ENCODE peak calls at places on chromosomes 13 and 19, in four cellular contexts. Q is HepG2, G is A549, H is tibial nerve. U is an unnamed sample.

GRCh38 chr19:7888145-7888825 is at the start of gene LRRC8E:
- DNase-seq in H (no peak), Q (peak; percentile 59), G (peak; percentile 50), U (peak; percentile 43)

GRCh38 chr13:75798353-75799245 is 162.5 kb downstream of the LMO7 start:
- DNase-seq in G (peak; percentile 24), H (no peak), Q (no peak), U (no peak)

GRCh38 chr19:7933828-7934725 is 8.1 kb upstream of the CTXN1 start:
- DNase-seq in Q (no peak), H (no peak), G (no peak), U (no peak)

GRCh38 chr19:57210381-57210780 is 19.1 kb downstream of the ZNF264 start:
- DNase-seq in H (no peak), Q (no peak), G (no peak), U (no peak)

GRCh38 chr13:110920038-110920437 is 5.2 kb upstream of the ANKRD10 start:
- DNase-seq in H (no peak), G (no peak), Q (no peak), U (no peak)

GRCh38 chr19:10305139-10305806 is 4.3 kb downstream of the ZGLP1 start:
- DNase-seq in Q (no peak), H (no peak), G (no peak), U (no peak)

GRCh38 chr19:6211632-6212402 is 68.0 kb downstream of the MLLT1 start:
- DNase-seq in G (no peak), H (no peak), Q (no peak), U (peak; percentile 38)

GRCh38 chr13:52739468-52740071 is at the start of gene CNMD:
- DNase-seq in Q (no peak), H (no peak), G (no peak), U (no peak)

GRCh38 chr13:46473806-46474205 is 79.2 kb upstream of the LRCH1 start:
- DNase-seq in G (no peak), H (no peak), Q (no peak), U (no peak)

GRCh38 chr19:18278521-18279265 is 2.7 kb downstream of the JUND start:
- DNase-seq in G (peak; percentile 44), Q (no peak), H (no peak), U (peak; percentile 68)

GRCh38 chr19:10518444-10519361 is 1.5 kb upstream of the S1PR5 start:
- DNase-seq in H (no peak), G (no peak), Q (no peak), U (no peak)

GRCh38 chr13:114049026-114049425 is 75.2 kb upstream of the C13orf46 start:
- DNase-seq in G (no peak), Q (no peak), H (no peak), U (no peak)

GRCh38 chr13:26759907-26760834 is at the start of gene GPR12:
- DNase-seq in H (no peak), G (no peak), Q (no peak), U (no peak)

GRCh38 chr19:6577410-6578125 is 13.4 kb downstream of the CD70 start:
- DNase-seq in Q (no peak), H (no peak), G (peak; percentile 66), U (no peak)

GRCh38 chr13:27665333-27665732 is 43.6 kb downstream of the POLR1D start:
- DNase-seq in G (peak; percentile 7), H (no peak), Q (no peak), U (no peak)

GRCh38 chr19:18879579-18880373 is 16.2 kb downstream of the CERS1 start:
- DNase-seq in H (no peak), G (peak; percentile 64), Q (no peak), U (no peak)

GRCh38 chr19:50349277-50350057 is 16.0 kb downstream of the NAPSA start:
- DNase-seq in Q (peak; percentile 77), H (no peak), G (no peak), U (no peak)

GRCh38 chr19:10497371-10497770 is 5.8 kb downstream of the KEAP1 start:
- DNase-seq in G (no peak), H (no peak), Q (no peak), U (no peak)

GRCh38 chr13:30850867-30851211 is 55.2 kb upstream of the MEDAG start:
- DNase-seq in H (no peak), Q (peak; percentile 61), G (no peak), U (no peak)

GRCh38 chr13:66214467-66214866 is 1015.7 kb downstream of the PCDH9 start:
- DNase-seq in Q (no peak), H (no peak), G (no peak), U (no peak)

GRCh38 chr13:68234278-68234677 is 1004.1 kb upstream of the PCDH9 start:
- DNase-seq in H (no peak), G (peak; percentile 3), Q (no peak), U (no peak)

GRCh38 chr13:102555914-102556553 is 40.8 kb upstream of the TPP2 start:
- DNase-seq in H (no peak), G (peak; percentile 30), Q (peak; percentile 18), U (no peak)

GRCh38 chr19:36482876-36483275 is 6.5 kb downstream of the ZNF566 start:
- DNase-seq in Q (peak; percentile 20), H (no peak), G (no peak), U (no peak)

GRCh38 chr19:55654833-55655647 is at the start of gene U2AF2:
- DNase-seq in Q (peak; percentile 82), H (peak; percentile 92), G (peak; percentile 96), U (peak; percentile 99)

GRCh38 chr19:11331502-11331901 is 8.0 kb downstream of the RAB3D start:
- DNase-seq in Q (no peak), H (no peak), G (no peak), U (no peak)

GRCh38 chr13:79287994-79288795 is 117.9 kb downstream of the RBM26 start:
- DNase-seq in G (no peak), H (no peak), Q (no peak), U (no peak)

GRCh38 chr13:51803422-51804294 is at the start of gene DHRS12:
- DNase-seq in Q (peak; percentile 60), G (peak; percentile 82), H (peak; percentile 88), U (peak; percentile 95)

GRCh38 chr19:35206855-35207254 is 21.7 kb downstream of the FAM187B start:
- DNase-seq in H (no peak), Q (no peak), G (no peak), U (no peak)

GRCh38 chr13:110263906-110264305 is 43.1 kb downstream of the COL4A1 start:
- DNase-seq in G (no peak), H (no peak), Q (no peak), U (peak; percentile 64)

GRCh38 chr19:47781590-47782318 is 3.3 kb downstream of the SELENOW start:
- DNase-seq in H (peak; percentile 47), Q (no peak), G (no peak), U (peak; percentile 64)

GRCh38 chr19:47778954-47779351 is 450 bp downstream of the SELENOW start:
- DNase-seq in H (no peak), G (no peak), Q (no peak), U (peak; percentile 52)

GRCh38 chr19:47780215-47780551 is 1.7 kb downstream of the SELENOW start:
- DNase-seq in G (no peak), H (no peak), Q (no peak), U (no peak)

GRCh38 chr19:47778089-47778953 is at the start of gene SELENOW:
- DNase-seq in H (peak; percentile 67), Q (peak; percentile 47), G (peak; percentile 83), U (peak; percentile 87)

GRCh38 chr19:47779524-47780214 is 1.2 kb downstream of the SELENOW start:
- DNase-seq in Q (no peak), G (no peak), H (peak; percentile 30), U (peak; percentile 61)
- TF ChIP-seq EP300 in Q (no peak), G (no peak), H (no peak), U (no peak)

GRCh38 chr13:93309886-93310520 is 83.4 kb downstream of the GPC6 start:
- DNase-seq in Q (peak; percentile 5), G (peak; percentile 64), H (no peak), U (no peak)
- TF ChIP-seq EP300 in Q (no peak), G (no peak), H (no peak), U (no peak)

GRCh38 chr19:1173845-1174809 is at the start of gene SBNO2:
- DNase-seq in G (peak; percentile 89), Q (peak; percentile 69), H (peak; percentile 77), U (peak; percentile 94)
- TF ChIP-seq EP300 in G (no peak), Q (no peak), H (no peak), U (no peak)

GRCh38 chr19:51508059-51508733 is 6.6 kb upstream of the SIGLEC12 start:
- DNase-seq in Q (no peak), G (no peak), H (no peak), U (no peak)
- TF ChIP-seq EP300 in Q (no peak), G (no peak), H (no peak), U (no peak)

DNA sequence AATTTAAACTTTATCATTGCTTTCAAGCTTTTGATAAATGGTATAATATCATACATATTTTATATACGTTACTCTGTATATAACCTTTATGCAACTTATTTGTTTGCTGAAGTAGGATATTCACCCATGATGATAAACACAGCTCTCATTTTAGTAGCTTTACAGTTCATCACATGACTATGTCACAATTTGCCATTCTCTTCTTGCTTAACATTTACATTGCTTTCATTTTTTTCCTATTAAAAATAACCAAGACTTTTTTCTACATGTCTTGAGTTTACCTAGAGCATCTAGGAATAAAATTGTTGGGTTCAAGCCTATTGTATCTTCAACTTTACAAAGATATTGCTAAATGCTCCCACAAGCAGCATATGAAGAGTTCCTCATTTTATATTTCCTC is 54.0 kb downstream of the KCNRG start:
- DNase-seq in H (no peak), Q (no peak), G (no peak), U (no peak)
- TF ChIP-seq EP300 in H (no peak), Q (no peak), G (no peak), U (no peak)

GRCh38 chr19:12721656-12722565 is 1.8 kb downstream of the TNPO2 start:
- DNase-seq in H (no peak), Q (peak; percentile 52), G (peak; percentile 24), U (peak; percentile 79)

GRCh38 chr19:12723643-12724426 is at the start of gene TNPO2:
- DNase-seq in G (peak; percentile 74), Q (peak; percentile 71), H (no peak), U (peak; percentile 71)

GRCh38 chr19:12723383-12723642 is 419 bp downstream of the TNPO2 start:
- DNase-seq in G (no peak), H (no peak), Q (no peak), U (no peak)

GRCh38 chr19:12720851-12721655 is 2.7 kb downstream of the TNPO2 start:
- DNase-seq in G (no peak), H (no peak), Q (no peak), U (peak; percentile 69)

DNA sequence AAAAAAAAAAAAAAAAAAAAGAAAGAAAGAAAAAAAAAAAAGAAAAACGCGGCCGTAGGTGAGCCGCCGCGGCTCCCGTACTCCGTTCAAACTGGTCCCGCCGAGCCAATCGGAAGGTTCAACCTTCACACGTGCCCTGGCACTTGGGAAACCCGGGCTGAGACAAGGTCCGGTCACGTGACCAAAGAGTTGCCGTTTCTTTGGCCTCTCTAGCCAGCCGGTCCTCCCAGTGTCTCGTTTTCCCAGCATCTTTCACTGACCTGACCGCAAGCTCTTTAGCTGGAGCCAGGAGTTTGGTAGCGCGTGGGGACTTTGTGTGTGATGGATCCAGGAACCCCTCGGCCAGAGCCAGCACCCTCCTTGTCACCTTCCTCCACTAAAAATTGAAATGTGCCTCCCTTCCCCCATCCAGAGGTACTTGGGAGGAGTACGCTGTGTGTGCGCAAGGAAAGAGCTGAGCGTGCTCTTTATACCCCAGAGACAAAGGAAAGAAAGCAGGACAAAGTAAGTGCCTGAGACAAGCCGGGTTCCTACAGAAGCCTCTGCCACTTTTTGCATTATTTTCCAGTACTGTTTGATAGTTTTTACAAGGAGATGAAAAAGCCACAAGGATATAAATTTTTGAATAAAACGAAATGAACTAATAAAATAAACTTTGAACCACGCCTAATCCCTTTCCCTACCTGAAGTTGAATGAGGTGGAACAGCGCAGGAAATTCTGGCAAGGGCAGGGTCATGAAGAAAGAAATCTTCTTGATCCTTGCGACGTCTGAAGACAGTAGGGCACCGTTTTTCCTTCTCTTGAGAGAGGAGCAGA is 958 bp downstream of the TNPO2 start:
- DNase-seq in G (peak; percentile 99), Q (peak; percentile 99), H (peak; percentile 94), U (peak; percentile 98)
- TF ChIP-seq EP300 in G (no peak), Q (no peak), H (peak; percentile 43), U (no peak)

U was measured in ovary.